ENCODE peak calls at places on chromosomes 16 and 17, in eight cellular contexts. Y, L, S, O, A, E, N and X are unnamed samples.

GRCh38 chr17:9211133-9211765 is 189.9 kb downstream of the NTN1 start:
- DNase-seq in O (no peak), S (no peak), Y (no peak), L (no peak), A (no peak), E (no peak), N (no peak), X (no peak)

GRCh38 chr17:67491009-67491677 is 114.1 kb downstream of the PITPNC1 start:
- DNase-seq in A (peak; percentile 96), O (peak; percentile 99), N (peak; percentile 84), Y (peak; percentile 43), E (peak; percentile 90), L (peak; percentile 56), S (no peak), X (peak; percentile 96)

GRCh38 chr17:1375615-1376014 is 24.4 kb downstream of the YWHAE start:
- DNase-seq in L (no peak), N (no peak), S (no peak), Y (no peak), A (no peak), E (no peak), O (no peak), X (no peak)

GRCh38 chr16:69017036-69017783 is 88.2 kb upstream of the HAS3 start:
- DNase-seq in A (no peak), Y (no peak), E (no peak), N (no peak), S (no peak), O (no peak), L (no peak), X (peak; percentile 81)

GRCh38 chr16:70331588-70332358 is 14.9 kb upstream of the DDX19A start:
- DNase-seq in E (no peak), L (peak; percentile 18), A (no peak), O (no peak), S (no peak), Y (no peak), N (no peak), X (no peak)

GRCh38 chr17:56592487-56593072 is 919 bp upstream of the NOG start:
- DNase-seq in S (peak; percentile 79), Y (peak; percentile 42), L (peak; percentile 91), O (peak; percentile 55), E (no peak), A (no peak), N (peak; percentile 75), X (peak; percentile 7)

GRCh38 chr16:80144191-80144590 is 396.6 kb upstream of the DYNLRB2 start:
- DNase-seq in E (no peak), N (no peak), L (no peak), Y (no peak), S (no peak), O (no peak), A (no peak), X (peak; percentile 59)

GRCh38 chr17:32953883-32954282 is 25.9 kb downstream of the TMEM98 start:
- DNase-seq in L (no peak), Y (no peak), S (no peak), N (no peak), E (no peak), A (no peak), O (no peak), X (no peak)

GRCh38 chr17:57451126-57451690 is 194.9 kb downstream of the MSI2 start:
- DNase-seq in A (no peak), L (no peak), E (no peak), N (no peak), O (no peak), Y (no peak), S (no peak), X (no peak)

GRCh38 chr16:88691924-88692560 is 5.7 kb upstream of the SNAI3 start:
- DNase-seq in Y (no peak), A (no peak), S (no peak), E (no peak), N (no peak), L (no peak), O (peak; percentile 17), X (no peak)

GRCh38 chr17:48025040-48025903 is 12.3 kb downstream of the COPZ2 start:
- DNase-seq in Y (peak; percentile 94), L (peak; percentile 98), S (peak; percentile 95), N (peak; percentile 99), E (peak; percentile 92), O (peak; percentile 99), A (peak; percentile 89), X (peak; percentile 93)

GRCh38 chr17:83055911-83056582 is 23.4 kb upstream of the METRNL start:
- DNase-seq in E (peak; percentile 44), Y (no peak), N (no peak), O (no peak), A (no peak), L (peak; percentile 1), S (no peak), X (peak; percentile 81)

GRCh38 chr17:77332981-77333685 is 192.4 kb downstream of the SEC14L1 start:
- DNase-seq in A (no peak), Y (no peak), L (no peak), E (peak; percentile 81), O (no peak), S (no peak), N (peak; percentile 51), X (peak; percentile 80)

GRCh38 chr17:74222399-74222798 is 9.0 kb downstream of the TTYH2 start:
- DNase-seq in E (no peak), N (no peak), A (no peak), Y (no peak), O (no peak), S (no peak), L (no peak), X (no peak)

GRCh38 chr17:52297230-52298010 is 138.9 kb upstream of the CA10 start:
- DNase-seq in L (peak; percentile 5), O (no peak), A (no peak), Y (no peak), S (no peak), E (no peak), N (no peak), X (no peak)

GRCh38 chr17:60149691-60150582 is at the start of gene CA4:
- DNase-seq in Y (no peak), O (peak; percentile 50), E (no peak), L (peak; percentile 73), N (no peak), A (no peak), S (no peak), X (no peak)

GRCh38 chr17:75778861-75779249 is 5.8 kb upstream of the UNK start:
- DNase-seq in N (peak; percentile 83), A (no peak), Y (no peak), O (no peak), S (peak; percentile 44), L (peak; percentile 82), E (no peak), X (no peak)

GRCh38 chr16:77335652-77336234 is 99.1 kb downstream of the ADAMTS18 start:
- DNase-seq in N (no peak), O (no peak), Y (no peak), S (no peak), L (peak; percentile 6), A (no peak), E (no peak), X (no peak)

GRCh38 chr16:71585318-71585703 is 8.4 kb upstream of the TAT start:
- DNase-seq in N (no peak), L (no peak), E (no peak), S (no peak), A (no peak), O (no peak), Y (no peak), X (no peak)

GRCh38 chr16:73949574-73950348 is 346.9 kb upstream of the PSMD7 start:
- DNase-seq in L (no peak), N (no peak), Y (no peak), E (peak; percentile 23), S (no peak), A (peak; percentile 23), O (no peak), X (peak; percentile 50)

GRCh38 chr16:65312071-65312470 is 190.2 kb upstream of the CDH11 start:
- DNase-seq in O (no peak), N (no peak), E (no peak), A (no peak), Y (no peak), L (no peak), S (no peak), X (peak; percentile 29)

GRCh38 chr16:67397451-67397801 is 4.1 kb upstream of the TPPP3 start:
- DNase-seq in S (no peak), E (no peak), L (no peak), N (no peak), O (no peak), A (no peak), Y (no peak), X (no peak)

GRCh38 chr17:178292-179065 is 3.0 kb downstream of the DOC2B start:
- DNase-seq in Y (no peak), E (no peak), S (no peak), A (no peak), O (no peak), L (no peak), N (no peak), X (no peak)

GRCh38 chr16:72635104-72635503 is 412.8 kb downstream of the ZFHX3 start:
- DNase-seq in L (no peak), S (no peak), Y (no peak), A (no peak), N (no peak), E (no peak), O (no peak), X (no peak)

GRCh38 chr17:50183439-50184001 is 17.7 kb downstream of the SGCA start:
- DNase-seq in O (no peak), L (no peak), S (peak; percentile 37), N (no peak), A (no peak), Y (no peak), E (no peak), X (no peak)

GRCh38 chr17:35006345-35006744 is 26.0 kb downstream of the LIG3 start:
- DNase-seq in S (no peak), O (no peak), N (no peak), Y (no peak), L (no peak), A (no peak), E (no peak), X (no peak)

GRCh38 chr16:89565256-89565505 is 4.7 kb downstream of the RPL13 start:
- DNase-seq in S (no peak), Y (no peak), N (no peak), O (no peak), A (no peak), E (no peak), L (no peak), X (no peak)

GRCh38 chr17:76027159-76027839 is at the start of gene EVPL:
- DNase-seq in L (no peak), A (no peak), N (no peak), Y (no peak), S (no peak), O (peak; percentile 64), E (no peak), X (no peak)

GRCh38 chr16:27046958-27047357 is 19.8 kb upstream of the C16orf82 start:
- DNase-seq in L (no peak), S (no peak), E (no peak), A (no peak), O (no peak), N (no peak), Y (no peak), X (no peak)

GRCh38 chr16:15572329-15573001 is 70.5 kb downstream of the MARF1 start:
- DNase-seq in L (no peak), N (no peak), O (no peak), S (no peak), Y (no peak), A (no peak), E (no peak), X (peak; percentile 83)

GRCh38 chr16:66695935-66696668 is 441 bp downstream of the CMTM4 start:
- DNase-seq in O (peak; percentile 80), A (no peak), L (peak; percentile 21), Y (no peak), E (no peak), S (no peak), N (peak; percentile 62), X (no peak)

GRCh38 chr16:57606147-57606846 is 22.1 kb upstream of the ADGRG1 start:
- DNase-seq in Y (no peak), L (no peak), S (no peak), E (no peak), N (no peak), A (no peak), O (no peak), X (no peak)

GRCh38 chr17:16211601-16212000 is 3.7 kb downstream of the NCOR1 start:
- DNase-seq in L (no peak), S (no peak), A (no peak), E (no peak), Y (no peak), O (no peak), N (no peak), X (no peak)

GRCh38 chr16:52501746-52502145 is 45.2 kb downstream of the TOX3 start:
- DNase-seq in A (no peak), E (no peak), S (no peak), L (no peak), O (no peak), N (no peak), Y (no peak), X (no peak)